ENCODE peak calls at places on chromosomes 5 and 9, in six cellular contexts. I, T, O, Y, A and V are unnamed samples.
A peak's percentile ranks its signal among the peaks of the same experiment; 100 is the strongest.

GRCh38 chr5:132269635-132270344 is 12.3 kb downstream of the PDLIM4 start:
- DNase-seq in Y (no peak), O (peak; percentile 28), A (no peak), T (no peak), I (no peak), V (no peak)

GRCh38 chr9:5485365-5486085 is 24.8 kb upstream of the PDCD1LG2 start:
- DNase-seq in T (no peak), I (no peak), Y (no peak), O (no peak), A (no peak), V (no peak)

GRCh38 chr9:101455656-101456235 is 20.2 kb upstream of the ALDOB start:
- DNase-seq in Y (no peak), A (no peak), T (no peak), I (no peak), O (peak; percentile 7), V (no peak)

GRCh38 chr9:98254236-98255063 is 999 bp downstream of the TBC1D2 start:
- DNase-seq in I (no peak), O (no peak), A (no peak), Y (no peak), T (no peak), V (no peak)

GRCh38 chr9:131276107-131276888 is at the start of gene FAM78A:
- DNase-seq in I (no peak), A (peak; percentile 89), Y (peak; percentile 63), O (no peak), T (no peak), V (no peak)

GRCh38 chr5:57598756-57599155 is 116.1 kb upstream of the ACTBL2 start:
- DNase-seq in O (peak; percentile 69), Y (no peak), T (no peak), I (peak; percentile 33), A (no peak), V (peak; percentile 22)

GRCh38 chr9:130893250-130894101 is 3.1 kb downstream of the QRFP start:
- DNase-seq in I (no peak), Y (peak; percentile 78), T (no peak), A (peak; percentile 84), O (no peak), V (no peak)

GRCh38 chr5:14032944-14033343 is 88.5 kb upstream of the DNAH5 start:
- DNase-seq in I (no peak), T (no peak), O (no peak), Y (no peak), A (no peak), V (peak; percentile 95)

GRCh38 chr5:118115791-118116190 is 872.6 kb downstream of the DTWD2 start:
- DNase-seq in Y (no peak), T (no peak), I (no peak), O (no peak), A (no peak), V (no peak)

GRCh38 chr5:135009736-135010501 is 24.1 kb downstream of the PITX1 start:
- DNase-seq in Y (no peak), A (no peak), T (no peak), O (no peak), I (no peak), V (no peak)

GRCh38 chr9:137575382-137575724 is 3.4 kb downstream of the DPH7 start:
- DNase-seq in O (peak; percentile 19), T (no peak), I (no peak), Y (no peak), A (no peak), V (no peak)

GRCh38 chr5:135950611-135951010 is 4.2 kb downstream of the LECT2 start:
- DNase-seq in T (no peak), Y (no peak), O (peak; percentile 61), A (no peak), I (peak; percentile 33), V (no peak)

GRCh38 chr9:128408963-128409431 is 11.7 kb upstream of the CERCAM start:
- DNase-seq in T (no peak), A (no peak), Y (peak; percentile 72), I (no peak), O (no peak), V (no peak)

GRCh38 chr5:380701-381309 is 59.3 kb downstream of the AHRR start:
- DNase-seq in Y (no peak), O (no peak), I (no peak), T (no peak), A (no peak), V (no peak)

GRCh38 chr9:113992276-113992951 is 85.7 kb downstream of the AMBP start:
- DNase-seq in O (no peak), T (no peak), Y (no peak), A (no peak), I (no peak), V (no peak)

GRCh38 chr9:21744874-21745273 is 57.6 kb upstream of the MTAP start:
- DNase-seq in I (no peak), O (peak; percentile 79), Y (no peak), A (no peak), T (no peak), V (no peak)

GRCh38 chr9:138103111-138103823 is 225.7 kb downstream of the CACNA1B start:
- DNase-seq in Y (peak; percentile 65), T (no peak), I (no peak), A (no peak), O (no peak), V (no peak)

GRCh38 chr5:114185274-114185673 is 176.6 kb upstream of the KCNN2 start:
- DNase-seq in O (peak; percentile 43), I (no peak), A (peak; percentile 25), Y (no peak), T (no peak), V (peak; percentile 67)

GRCh38 chr9:83509372-83509771 is 28.8 kb downstream of the FRMD3 start:
- DNase-seq in A (no peak), T (no peak), Y (peak; percentile 65), I (peak; percentile 58), O (no peak), V (no peak)

GRCh38 chr5:154612666-154613065 is 134.6 kb upstream of the HAND1 start:
- DNase-seq in O (no peak), A (no peak), I (no peak), Y (no peak), T (no peak), V (no peak)

GRCh38 chr5:172669808-172670402 is 28.8 kb downstream of the NEURL1B start:
- DNase-seq in I (no peak), A (no peak), O (no peak), Y (no peak), T (no peak), V (no peak)

GRCh38 chr9:7140401-7140800 is 382.6 kb downstream of the KDM4C start:
- DNase-seq in A (no peak), I (no peak), O (no peak), T (no peak), Y (no peak), V (no peak)

GRCh38 chr5:143843461-143843860 is 31.5 kb downstream of the HMHB1 start:
- DNase-seq in Y (no peak), A (no peak), I (no peak), T (no peak), O (no peak), V (no peak)

GRCh38 chr5:37889612-37890317 is 49.9 kb upstream of the GDNF start:
- DNase-seq in A (no peak), T (no peak), I (peak; percentile 40), Y (no peak), O (peak; percentile 7), V (peak; percentile 80)

GRCh38 chr5:7850533-7851239 is at the start of gene CFAP90:
- DNase-seq in O (peak; percentile 38), T (peak; percentile 49), I (no peak), A (peak; percentile 82), Y (peak; percentile 95), V (peak; percentile 62)

DNA sequence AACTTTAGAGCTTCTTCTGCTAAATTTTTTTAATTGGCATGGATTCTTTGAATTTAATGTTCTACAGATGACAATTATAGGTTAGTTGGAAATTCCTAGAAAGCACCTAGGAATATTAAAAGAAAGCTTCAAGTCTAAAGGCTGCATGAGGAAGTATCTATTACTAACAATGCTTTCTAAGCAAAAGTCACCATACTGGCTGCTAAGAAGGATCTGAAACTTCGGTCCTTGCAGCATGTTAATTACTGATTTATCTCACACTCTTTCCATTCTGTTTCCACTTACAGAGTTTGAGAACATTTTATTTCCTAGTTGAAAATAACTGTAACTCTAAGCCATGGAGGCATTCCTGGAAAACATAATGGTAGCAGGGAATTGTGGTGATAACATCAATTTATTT is 8.4 kb downstream of the SEMA6A start:
- DNase-seq in A (no peak), I (no peak), O (no peak), T (no peak), Y (no peak), V (no peak)
- H3K4me3 ChIP-seq in A (no peak overlapping the region), I (no peak overlapping the region), O (no peak overlapping the region), T (no peak overlapping the region), Y (no peak overlapping the region), V (no peak overlapping the region)

GRCh38 chr5:168125445-168126199 is 165.8 kb upstream of the WWC1 start:
- DNase-seq in I (no peak), O (no peak), T (no peak), Y (no peak), A (no peak), V (peak; percentile 78)

GRCh38 chr5:168128154-168128553 is 163.3 kb upstream of the WWC1 start:
- DNase-seq in Y (peak; percentile 63), I (no peak), O (no peak), T (no peak), A (no peak), V (no peak)

GRCh38 chr5:168126606-168127005 is 164.8 kb upstream of the WWC1 start:
- DNase-seq in Y (no peak), A (no peak), I (no peak), T (no peak), O (no peak), V (no peak)

GRCh38 chr5:168131519-168131918 is 159.9 kb upstream of the WWC1 start:
- DNase-seq in I (no peak), Y (no peak), T (no peak), A (no peak), O (no peak), V (no peak)

DNA sequence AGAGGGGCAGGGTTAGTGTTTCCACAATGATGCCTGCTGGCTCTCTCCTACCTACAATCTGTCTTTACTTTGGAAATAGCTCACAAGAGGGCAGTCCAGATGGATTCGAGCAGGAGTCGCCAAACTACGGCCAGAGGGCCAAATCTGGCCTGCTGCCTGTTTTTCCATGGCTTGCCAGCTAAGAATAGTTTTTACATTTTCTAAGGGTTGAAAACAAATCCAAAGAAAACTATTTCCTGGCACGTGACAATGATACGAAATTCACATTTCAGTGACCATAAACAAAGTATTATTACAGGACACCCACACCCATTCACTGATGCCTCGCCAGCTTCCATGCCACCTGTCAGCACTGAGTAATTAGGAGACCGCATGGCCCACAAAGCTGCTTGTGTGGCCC is 162.9 kb upstream of the WWC1 start:
- DNase-seq in A (no peak), Y (no peak), O (no peak), I (no peak), T (no peak), V (peak; percentile 85)
- H3K4me3 ChIP-seq in A (no peak overlapping the region), Y (no peak overlapping the region), O (no peak overlapping the region), I (no peak overlapping the region), T (no peak overlapping the region), V (no peak overlapping the region)

DNA sequence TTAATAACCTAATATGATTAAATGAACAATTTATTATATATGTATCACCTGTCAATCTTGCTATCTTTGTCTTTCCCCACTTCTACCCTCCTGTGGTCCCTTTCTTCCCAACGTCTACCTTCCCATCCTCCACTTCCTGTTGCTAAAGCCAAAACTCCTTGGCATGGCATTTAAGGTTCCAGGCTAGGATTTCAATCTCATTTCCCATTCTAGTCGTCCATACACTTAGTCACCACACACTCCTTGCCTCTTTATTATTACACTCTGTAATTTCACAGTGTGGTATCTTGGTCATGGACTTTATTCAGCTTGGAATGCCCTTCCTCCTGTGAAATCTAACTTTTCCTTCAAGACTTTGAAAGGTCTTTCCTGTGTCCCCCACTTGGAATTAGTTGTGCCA is 115.3 kb downstream of the SEMA6A start:
- DNase-seq in O (no peak), Y (no peak), I (no peak), A (no peak), T (no peak), V (no peak)
- H3K4me3 ChIP-seq in O (no peak overlapping the region), Y (no peak overlapping the region), I (no peak overlapping the region), A (no peak overlapping the region), T (no peak overlapping the region), V (no peak overlapping the region)

GRCh38 chr9:92312887-92313623 is 12.1 kb downstream of the NOL8 start:
- DNase-seq in T (no peak), O (no peak), Y (no peak), I (no peak), A (no peak), V (no peak)
- H3K4me3 ChIP-seq in T (no peak overlapping the region), O (no peak overlapping the region), Y (no peak overlapping the region), I (no peak overlapping the region), A (no peak overlapping the region), V (no peak overlapping the region)